ENCODE peak calls at places on chromosome 6, in four cellular contexts. D is HepG2, H is HCT116, Y is K562. V is an unnamed sample.

GRCh38 chr6:14732845-14733757 is 512.8 kb upstream of the JARID2 start:
- DNase-seq in Y (peak; percentile 39), D (peak; percentile 31), H (peak; percentile 79), V (no peak)

GRCh38 chr6:163347021-163347446 is 67.5 kb upstream of the QKI start:
- DNase-seq in H (no peak), Y (peak; percentile 29), D (no peak), V (no peak)

GRCh38 chr6:46219661-46220060 is 48.9 kb upstream of the ENPP5 start:
- DNase-seq in D (no peak), H (no peak), Y (no peak), V (no peak)

GRCh38 chr6:29424575-29424974 is 9.8 kb downstream of the OR12D1 start:
- DNase-seq in Y (no peak), H (no peak), D (no peak), V (no peak)

GRCh38 chr6:144714031-144714732 is 429.0 kb downstream of the UTRN start:
- DNase-seq in H (no peak), D (no peak), Y (no peak), V (no peak)

GRCh38 chr6:4780360-4780812 is 4.2 kb downstream of the CDYL start:
- DNase-seq in D (no peak), H (no peak), Y (peak; percentile 73), V (no peak)

GRCh38 chr6:109892451-109893435 is 85.4 kb upstream of the GPR6 start:
- DNase-seq in D (no peak), H (peak; percentile 82), Y (no peak), V (peak; percentile 56)

GRCh38 chr6:75210885-75211739 is 5.3 kb upstream of the COL12A1 start:
- DNase-seq in Y (peak; percentile 76), H (no peak), D (peak; percentile 37), V (no peak)

GRCh38 chr6:9745966-9746365 is 668.9 kb downstream of the TFAP2A start:
- DNase-seq in Y (no peak), H (no peak), D (no peak), V (no peak)

GRCh38 chr6:140275725-140276124 is 901.3 kb upstream of the CITED2 start:
- DNase-seq in D (no peak), Y (no peak), H (no peak), V (no peak)

GRCh38 chr6:147081210-147081609 is 123.0 kb upstream of the STXBP5 start:
- DNase-seq in H (peak; percentile 28), D (no peak), Y (no peak), V (no peak)

GRCh38 chr6:54700158-54700557 is 146.4 kb upstream of the FAM83B start:
- DNase-seq in H (no peak), D (no peak), Y (no peak), V (no peak)

GRCh38 chr6:42745083-42745637 is 743 bp downstream of the TBCC start:
- DNase-seq in H (no peak), Y (peak; percentile 57), D (peak; percentile 27), V (no peak)

GRCh38 chr6:168584251-168584650 is 143.3 kb downstream of the SMOC2 start:
- DNase-seq in Y (no peak), D (no peak), H (no peak), V (no peak)

GRCh38 chr6:10415593-10416480 is 963 bp upstream of the TFAP2A start:
- DNase-seq in H (no peak), D (no peak), Y (no peak), V (no peak)

GRCh38 chr6:55399331-55399730 is 72.1 kb downstream of the GFRAL start:
- DNase-seq in H (no peak), D (no peak), Y (no peak), V (no peak)

GRCh38 chr6:169859401-169859977 is 108.1 kb downstream of the ERMARD start:
- DNase-seq in D (no peak), H (no peak), Y (no peak), V (peak; percentile 19)

GRCh38 chr6:112372213-112372806 is 25.2 kb downstream of the RFPL4B start:
- DNase-seq in H (peak; percentile 18), Y (peak; percentile 5), D (no peak), V (no peak)

GRCh38 chr6:131258816-131259476 is 123.7 kb downstream of the AKAP7 start:
- DNase-seq in H (peak; percentile 26), D (no peak), Y (no peak), V (no peak)

GRCh38 chr6:170032197-170032596 is 258.7 kb downstream of the DLL1 start:
- DNase-seq in D (no peak), H (no peak), Y (no peak), V (no peak)

GRCh38 chr6:136566007-136566487 is 15.8 kb upstream of the MAP7 start:
- DNase-seq in Y (peak; percentile 67), H (no peak), D (no peak), V (no peak)

GRCh38 chr6:38775870-38776269 is 60.8 kb downstream of the DNAH8 start:
- DNase-seq in H (no peak), D (no peak), Y (no peak), V (no peak)

GRCh38 chr6:16139541-16139940 is 10.7 kb downstream of the MYLIP start:
- DNase-seq in H (no peak), Y (no peak), D (no peak), V (no peak)

GRCh38 chr6:28586273-28586672 is 60.6 kb downstream of the GPX5 start:
- DNase-seq in Y (no peak), H (no peak), D (peak; percentile 9), V (no peak)

GRCh38 chr6:129683606-129684322 is 26.2 kb downstream of the ARHGAP18 start:
- DNase-seq in Y (peak; percentile 94), H (peak; percentile 87), D (peak; percentile 96), V (no peak)

GRCh38 chr6:37628611-37629320 is 68.9 kb downstream of the MDGA1 start:
- DNase-seq in Y (no peak), D (no peak), H (no peak), V (no peak)

GRCh38 chr6:142885182-142885867 is 59.7 kb downstream of the HIVEP2 start:
- DNase-seq in H (peak; percentile 94), Y (peak; percentile 31), D (peak; percentile 84), V (no peak)

GRCh38 chr6:149750136-149750609 is 632 bp downstream of the PCMT1 start:
- DNase-seq in H (peak; percentile 31), D (peak; percentile 80), Y (peak; percentile 92), V (peak; percentile 60)

GRCh38 chr6:170284866-170285469 is 5.9 kb downstream of the DLL1 start:
- DNase-seq in Y (no peak), D (no peak), H (no peak), V (no peak)

GRCh38 chr6:50821431-50822077 is 2.9 kb downstream of the TFAP2B start:
- DNase-seq in H (no peak), Y (no peak), D (no peak), V (no peak)

GRCh38 chr6:113969888-113970807 is 800 bp downstream of the HDAC2 start:
- DNase-seq in Y (peak; percentile 71), H (no peak), D (peak; percentile 48), V (no peak)

DNA sequence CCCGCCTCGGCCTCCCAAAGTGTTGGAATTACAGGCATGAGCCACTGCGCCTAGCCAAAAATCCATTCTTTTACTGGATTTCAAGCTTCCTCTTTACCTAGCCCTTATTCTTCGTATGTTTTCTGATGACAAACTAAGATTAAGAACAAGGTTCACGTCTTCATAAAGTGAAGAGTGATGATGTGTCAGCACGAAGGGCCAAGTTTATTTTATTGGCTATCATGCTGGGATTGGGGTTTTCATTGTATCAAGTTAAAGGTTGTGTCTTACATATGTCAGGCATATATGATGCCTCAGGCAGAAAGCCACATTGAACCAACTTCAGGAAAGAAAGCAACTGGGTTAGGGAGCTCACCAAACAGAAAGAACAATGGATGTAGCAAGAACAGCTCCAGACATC is 19.7 kb upstream of the SLC17A3 start:
- DNase-seq in Y (no peak), H (no peak), D (no peak), V (no peak)
- TF ChIP-seq FOSL1 in Y (no peak), H (no peak), D (no peak), V (no peak)

GRCh38 chr6:154404791-154405400 is 48.3 kb upstream of the IPCEF1 start:
- DNase-seq in H (no peak), Y (no peak), D (no peak), V (no peak)
- TF ChIP-seq SIN3A in H (no peak), Y (no peak), D (no peak), V (no peak)

GRCh38 chr6:141846639-141847038 is 286.1 kb upstream of the GJE1 start:
- DNase-seq in H (no peak), D (no peak), Y (no peak), V (no peak)
- TF ChIP-seq FOSL1 in H (no peak), D (no peak), Y (no peak), V (no peak)

DNA sequence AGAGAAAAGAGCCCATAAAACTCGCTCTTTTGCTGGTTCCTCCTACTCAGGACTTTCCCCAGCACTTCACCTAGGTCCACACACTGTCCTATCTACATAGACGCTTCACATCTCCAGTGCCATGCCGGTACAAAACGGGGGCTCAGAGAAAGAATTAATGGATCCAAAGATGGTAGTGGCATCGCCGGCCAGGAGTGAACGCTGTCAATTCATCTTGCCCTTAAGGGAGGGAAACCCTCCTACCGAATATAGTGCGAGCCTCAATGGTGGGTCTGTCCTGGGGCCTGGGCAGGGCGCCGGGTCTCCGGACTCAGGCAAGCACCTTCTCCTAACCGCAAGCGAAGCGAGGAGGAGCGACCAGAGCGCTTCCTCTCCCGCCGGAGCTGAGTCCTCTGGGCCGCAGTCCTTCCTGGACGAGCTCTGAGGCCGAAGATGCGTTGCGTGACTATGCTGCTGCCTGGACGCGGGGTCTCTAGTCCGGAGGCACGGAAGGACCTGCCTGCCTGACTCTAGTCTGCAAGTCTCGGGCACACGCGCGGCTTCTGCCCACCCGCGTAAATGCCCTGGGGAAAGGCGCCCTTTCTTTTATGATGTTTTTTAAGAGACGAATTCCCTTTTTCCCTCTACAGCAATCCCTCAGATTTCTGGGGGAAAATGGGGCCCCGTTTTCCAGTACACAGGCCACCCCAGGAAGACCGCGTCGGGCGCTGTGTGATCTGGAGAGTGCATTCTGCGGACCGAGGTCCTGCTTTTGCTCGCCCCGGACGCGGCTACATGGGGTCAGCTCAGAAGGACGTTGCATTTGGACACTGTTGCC is 100.1 kb upstream of the PRDM1 start:
- DNase-seq in H (no peak), Y (no peak), D (no peak), V (peak; percentile 64)
- TF ChIP-seq SIN3A in H (no peak), Y (no peak), D (no peak), V (no peak)